ENCODE peak calls at places on chromosomes 16 and 17, in four cellular contexts. T is brain microvascular endothelial cell, R is fibroblast of lung, E is lower lobe of right lung. H is an unnamed sample.

GRCh38 chr17:49557204-49558024 is 18.3 kb upstream of the NXPH3 start:
- DNase-seq in R (peak), T (peak), E (no peak), H (peak)

GRCh38 chr16:69566437-69567030 is 768 bp downstream of the NFAT5 start:
- DNase-seq in T (peak), R (peak), E (peak), H (peak)

GRCh38 chr17:78784397-78784751 is 2.3 kb upstream of the CYTH1 start:
- DNase-seq in R (no peak), T (no peak), E (no peak), H (no peak)

GRCh38 chr16:88831838-88832237 is 20.1 kb upstream of the APRT start:
- DNase-seq in E (no peak), T (no peak), R (no peak), H (no peak)

GRCh38 chr17:50677851-50678375 is 29.8 kb downstream of the ANKRD40 start:
- DNase-seq in R (no peak), T (no peak), E (no peak), H (no peak)

GRCh38 chr17:1813088-1813487 is 16.6 kb downstream of the SMYD4 start:
- DNase-seq in R (peak), E (peak), T (no peak), H (peak)

GRCh38 chr16:85615014-85615851 is 2.1 kb downstream of the GSE1 start:
- DNase-seq in E (peak), R (no peak), T (no peak), H (peak)

GRCh38 chr17:61669522-61669921 is 78.5 kb upstream of the NACA2 start:
- DNase-seq in R (no peak), T (no peak), E (no peak), H (no peak)

GRCh38 chr17:307741-308507 is 44.7 kb downstream of the RPH3AL start:
- DNase-seq in E (peak), R (no peak), T (no peak), H (no peak)

GRCh38 chr16:67116388-67117311 is 6.9 kb downstream of the PHAF1 start:
- DNase-seq in E (no peak), T (no peak), R (no peak), H (no peak)

GRCh38 chr17:79668344-79669250 is 57.7 kb upstream of the RBFOX3 start:
- DNase-seq in E (no peak), T (no peak), R (no peak), H (no peak)

GRCh38 chr16:82093901-82094300 is 58.8 kb downstream of the HSD17B2 start:
- DNase-seq in E (no peak), R (no peak), T (no peak), H (peak)

GRCh38 chr17:79627766-79628690 is 17.2 kb upstream of the RBFOX3 start:
- DNase-seq in E (peak), T (no peak), R (no peak), H (no peak)

GRCh38 chr17:76586741-76587487 is 1.3 kb upstream of the ST6GALNAC2 start:
- DNase-seq in R (no peak), E (no peak), T (no peak), H (peak)

GRCh38 chr17:21400816-21401593 is 24.8 kb downstream of the KCNJ12 start:
- DNase-seq in E (no peak), R (no peak), T (no peak), H (no peak)

GRCh38 chr16:57639172-57639571 is 10.7 kb downstream of the ADGRG1 start:
- DNase-seq in E (peak), R (peak), T (no peak), H (peak)

GRCh38 chr17:1480747-1481465 is 11.6 kb downstream of the MYO1C start:
- DNase-seq in T (no peak), R (peak), E (no peak), H (no peak)

GRCh38 chr16:53991181-53992056 is 287.5 kb downstream of the FTO start:
- DNase-seq in E (peak), T (peak), R (peak), H (no peak)

GRCh38 chr16:56332464-56333079 is 92.8 kb downstream of the AMFR start:
- DNase-seq in T (peak), E (no peak), R (peak), H (peak)

GRCh38 chr16:89325861-89326471 is 108.5 kb downstream of the ZNF778 start:
- DNase-seq in R (peak), T (peak), E (peak), H (peak)

GRCh38 chr16:85819245-85819644 is 19.8 kb downstream of the COX4I1 start:
- DNase-seq in T (peak), E (peak), R (peak), H (peak)

DNA sequence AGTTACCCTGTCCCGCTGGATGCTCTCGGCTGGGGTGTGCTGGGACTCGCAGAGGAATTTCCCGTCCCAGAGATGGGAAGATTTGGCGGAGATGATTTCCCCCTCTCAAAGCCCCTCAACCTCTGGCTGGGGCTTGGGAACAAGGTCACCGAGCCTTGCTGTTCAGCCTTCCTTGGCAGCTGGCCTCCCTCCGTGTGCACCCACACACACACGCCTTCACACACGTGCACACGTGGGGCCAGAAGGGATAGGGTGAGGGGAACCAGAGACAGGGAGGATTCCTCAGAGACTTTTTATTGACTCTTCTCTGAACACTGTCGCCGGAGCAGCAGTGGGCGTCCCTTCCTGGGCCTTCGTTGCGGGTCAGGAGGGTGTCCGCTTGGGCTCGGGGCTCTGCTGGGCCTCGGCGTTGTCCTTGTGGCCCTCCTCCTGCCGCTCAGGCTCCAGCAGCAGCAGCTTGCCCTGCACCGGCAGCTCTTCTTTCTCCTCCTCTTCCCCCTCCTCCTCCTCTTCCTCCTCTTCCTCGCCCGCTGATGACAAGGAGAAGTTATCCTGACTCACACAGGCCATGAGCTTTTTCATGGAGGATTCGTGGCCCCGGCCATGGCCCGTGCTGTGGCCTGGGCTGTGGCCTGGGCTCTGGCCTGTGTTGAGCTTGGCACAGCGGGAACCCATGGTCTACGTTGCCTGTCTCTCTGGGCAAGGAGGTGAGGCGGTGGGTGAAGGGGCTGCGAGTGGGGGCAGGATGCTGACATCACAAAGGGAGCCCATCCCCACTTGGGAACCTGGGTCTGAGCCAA is at the start of gene PRM3:
- DNase-seq in T (no peak), R (no peak), E (no peak), H (no peak)
- H3K27ac ChIP-seq in T (no peak), R (no peak), E (no peak), H (no peak)

GRCh38 chr17:18257268-18257681 is 1.3 kb downstream of the FLII start:
- DNase-seq in E (no peak), R (no peak), T (no peak), H (no peak)
- H3K27ac ChIP-seq in E (peak), R (peak), T (no peak), H (peak)

DNA sequence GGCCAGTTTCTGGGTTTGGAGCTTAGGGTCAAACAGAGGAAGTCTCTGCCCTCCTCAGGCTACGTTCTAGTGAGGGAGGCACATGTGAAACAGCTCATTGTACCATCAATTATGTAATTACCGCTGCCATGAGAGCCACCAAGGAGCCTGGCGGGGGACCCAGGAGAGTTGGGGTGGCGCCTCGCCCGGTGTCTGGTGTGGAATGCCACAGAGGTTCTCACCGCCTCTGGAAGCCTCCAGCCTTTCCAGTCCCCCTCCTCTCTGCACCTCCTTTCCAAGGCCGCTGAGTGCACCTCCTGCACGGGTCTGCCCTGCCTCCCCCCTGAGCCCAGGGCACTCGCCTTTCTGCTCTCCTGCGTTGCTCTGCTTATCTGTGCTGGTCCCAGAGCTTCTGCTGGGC is 51.4 kb downstream of the SREBF1 start:
- DNase-seq in R (no peak), T (no peak), E (no peak), H (no peak)
- H3K27ac ChIP-seq in R (no peak), T (no peak), E (no peak), H (no peak)

GRCh38 chr17:83085103-83085502 is 5.7 kb downstream of the METRNL start:
- DNase-seq in E (no peak), R (no peak), T (no peak), H (no peak)
- H3K27ac ChIP-seq in E (peak), R (peak), T (no peak), H (no peak)

GRCh38 chr16:266258-267164 is 9.2 kb downstream of the RGS11 start:
- DNase-seq in R (no peak), E (no peak), T (no peak), H (no peak)
- H3K27ac ChIP-seq in R (no peak), E (no peak), T (no peak), H (peak)

DNA sequence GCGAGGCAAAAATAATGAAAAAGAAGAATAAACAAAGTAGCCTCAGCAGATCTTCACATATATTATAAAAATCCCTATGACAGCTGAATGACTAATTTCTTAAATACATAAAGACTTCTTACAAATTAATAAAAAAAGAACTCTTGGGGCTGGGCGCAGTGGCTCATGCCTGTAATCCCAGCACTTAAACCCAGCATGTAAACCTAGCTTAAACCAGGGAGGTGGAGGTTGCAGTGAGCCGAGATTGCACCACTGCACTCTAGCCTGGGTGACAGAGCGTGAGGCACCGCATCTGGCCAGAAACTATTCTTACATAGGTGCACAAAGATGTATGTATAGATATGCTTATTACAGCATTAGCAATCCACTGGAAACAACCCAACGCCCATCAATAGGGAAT is 27.7 kb downstream of the C17orf100 start:
- DNase-seq in T (no peak), R (no peak), E (no peak), H (no peak)
- H3K27ac ChIP-seq in T (no peak), R (no peak), E (no peak), H (no peak)

H was measured in cardiac muscle cell.